ENCODE peak calls at places on chromosomes 5 and 9, in seven cellular contexts. D is stimulated activated CD4-positive, alpha-beta T cell treated with anti-CD3 and anti-CD28 coated beads, Interleukin-4, amount 100 ng/mL, for 1 hour; U is GM23338; X is activated CD4-positive, CD25-positive, alpha-beta regulatory T cell; V is stimulated activated CD8-positive, alpha-beta memory T cell treated with anti-CD3 and anti-CD28 coated beads, Interleukin-4, amount 100 ng/mL, for 24 hours; O is heart left ventricle; S is pons. Y is an unnamed sample.

GRCh38 chr5:60507687-60508086 is 192.3 kb downstream of the DEPDC1B start:
- DNase-seq in D (no peak), U (no peak), X (no peak), V (no peak), O (no peak), S (no peak), Y (no peak)

GRCh38 chr9:95086564-95086955 is 230.9 kb downstream of the FANCC start:
- DNase-seq in D (no peak), U (no peak), X (no peak), V (no peak), O (no peak), S (no peak), Y (no peak)

GRCh38 chr5:177176175-177176704 is 42.7 kb downstream of the NSD1 start:
- DNase-seq in D (no peak), U (no peak), X (no peak), V (no peak), O (no peak), S (no peak), Y (no peak)

GRCh38 chr5:143023447-143024096 is 253.4 kb downstream of the ARHGAP26 start:
- DNase-seq in D (no peak), U (peak), X (no peak), V (peak), O (peak), S (peak), Y (peak)

GRCh38 chr5:123875444-123876264 is 363.7 kb downstream of the CSNK1G3 start:
- DNase-seq in D (no peak), U (peak), X (no peak), V (no peak), O (peak), S (peak), Y (no peak)

GRCh38 chr5:79237735-79238560 is 2.0 kb downstream of the JMY start:
- DNase-seq in D (no peak), U (no peak), X (no peak), V (no peak), O (no peak), S (no peak), Y (no peak)

GRCh38 chr9:23309800-23310199 is 516.2 kb downstream of the ELAVL2 start:
- DNase-seq in D (no peak), U (no peak), X (no peak), V (no peak), O (no peak), S (no peak), Y (no peak)

GRCh38 chr5:178216779-178217178 is 12.4 kb downstream of the HNRNPAB start:
- DNase-seq in D (no peak), U (no peak), X (no peak), V (no peak), O (no peak), S (no peak), Y (no peak)

GRCh38 chr5:40717281-40717680 is 37.6 kb downstream of the PTGER4 start:
- DNase-seq in D (no peak), U (no peak), X (no peak), V (no peak), O (no peak), S (no peak), Y (no peak)

GRCh38 chr5:114243281-114243982 is 118.4 kb upstream of the KCNN2 start:
- DNase-seq in D (no peak), U (no peak), X (no peak), V (no peak), O (no peak), S (no peak), Y (no peak)

GRCh38 chr9:89477811-89478583 is 19.9 kb downstream of the SEMA4D start:
- DNase-seq in D (peak), U (no peak), X (no peak), V (no peak), O (no peak), S (no peak), Y (no peak)

GRCh38 chr9:90287567-90288274 is 354.9 kb downstream of the DIRAS2 start:
- DNase-seq in D (no peak), U (no peak), X (no peak), V (no peak), O (no peak), S (no peak), Y (no peak)

GRCh38 chr9:131807131-131807990 is 67.5 kb upstream of the RAPGEF1 start:
- DNase-seq in D (no peak), U (peak), X (no peak), V (no peak), O (no peak), S (no peak), Y (no peak)

GRCh38 chr9:37899041-37899440 is 4.9 kb downstream of the SLC25A51 start:
- DNase-seq in D (no peak), U (no peak), X (no peak), V (no peak), O (no peak), S (no peak), Y (no peak)

GRCh38 chr9:96621619-96622018 is 2.0 kb upstream of the CDC14B start:
- DNase-seq in D (no peak), U (peak), X (no peak), V (no peak), O (no peak), S (no peak), Y (no peak)

GRCh38 chr5:174692982-174693422 is 31.4 kb upstream of the MSX2 start:
- DNase-seq in D (no peak), U (peak), X (no peak), V (no peak), O (no peak), S (no peak), Y (no peak)

GRCh38 chr5:113177225-113177624 is 200.6 kb downstream of the DCP2 start:
- DNase-seq in D (no peak), U (no peak), X (no peak), V (no peak), O (no peak), S (no peak), Y (no peak)

GRCh38 chr9:89863141-89863540 is 258.3 kb downstream of the GADD45G start:
- DNase-seq in D (no peak), U (no peak), X (no peak), V (no peak), O (no peak), S (no peak), Y (no peak)

GRCh38 chr5:126534543-126534942 is 60.5 kb downstream of the ALDH7A1 start:
- DNase-seq in D (no peak), U (no peak), X (no peak), V (no peak), O (no peak), S (no peak), Y (no peak)

GRCh38 chr9:110578896-110579752 is at the start of gene SVEP1:
- DNase-seq in D (no peak), U (peak), X (no peak), V (no peak), O (peak), S (peak), Y (no peak)

GRCh38 chr5:106417163-106417562 is 1253.6 kb downstream of the EFNA5 start:
- DNase-seq in D (no peak), U (no peak), X (no peak), V (no peak), O (no peak), S (no peak), Y (no peak)

GRCh38 chr9:132857601-132858342 is 20.3 kb downstream of the AK8 start:
- DNase-seq in D (no peak), U (no peak), X (no peak), V (no peak), O (peak), S (no peak), Y (no peak)

GRCh38 chr9:91536211-91536691 is 112.6 kb upstream of the NFIL3 start:
- DNase-seq in D (no peak), U (no peak), X (no peak), V (no peak), O (no peak), S (no peak), Y (no peak)

GRCh38 chr9:33781736-33782135 is 13.6 kb upstream of the PRSS3 start:
- DNase-seq in D (no peak), U (no peak), X (no peak), V (no peak), O (no peak), S (no peak), Y (no peak)

GRCh38 chr5:142432961-142433360 is 108.1 kb upstream of the SPRY4 start:
- DNase-seq in D (peak), U (no peak), X (no peak), V (no peak), O (no peak), S (no peak), Y (peak)

GRCh38 chr9:126155756-126156664 is 170.6 kb upstream of the MVB12B start:
- DNase-seq in D (no peak), U (no peak), X (no peak), V (no peak), O (no peak), S (no peak), Y (no peak)

GRCh38 chr9:90770339-90770738 is 31.3 kb upstream of the SYK start:
- DNase-seq in D (no peak), U (no peak), X (no peak), V (no peak), O (no peak), S (peak), Y (no peak)

GRCh38 chr5:140633081-140633471 is at the start of gene CD14:
- DNase-seq in D (no peak), U (peak), X (no peak), V (no peak), O (peak), S (peak), Y (no peak)

GRCh38 chr9:89815903-89816573 is 211.2 kb downstream of the GADD45G start:
- DNase-seq in D (no peak), U (no peak), X (no peak), V (no peak), O (peak), S (no peak), Y (no peak)

Y was measured in stimulated activated effector memory CD8-positive, alpha-beta T cell treated with anti-CD3 and anti-CD28 coated beads, Interleukin-12 subunit alpha, Interleukin-12 subunit beta, amount 100 ng/mL, for 72 hours.